ENCODE peak calls at places on chromosomes 3 and 15, in nine cellular contexts. One of them, this sample, is unnamed.

GRCh38 chr3:23495507-23495906 is 292.4 kb downstream of the UBE2E2 start:
- DNase-seq in psoas muscle: no peak
- DNase-seq in mammary epithelial cell: peak; percentile 60
- DNase-seq in lower leg skin: no peak
- DNase-seq in HFFc6: peak; percentile 46
- DNase-seq in cardiac muscle cell: peak; percentile 35
- DNase-seq in testis: no peak
- DNase-seq in SK-N-SH: peak; percentile 40
- DNase-seq in fibroblast of lung: no peak
- DNase-seq in this sample: no peak

GRCh38 chr15:43749690-43750345 is 3.6 kb downstream of the PDIA3 start:
- DNase-seq in psoas muscle: no peak
- DNase-seq in mammary epithelial cell: no peak
- DNase-seq in lower leg skin: no peak
- DNase-seq in HFFc6: no peak
- DNase-seq in cardiac muscle cell: peak; percentile 10
- DNase-seq in testis: no peak
- DNase-seq in SK-N-SH: no peak
- DNase-seq in fibroblast of lung: no peak
- DNase-seq in this sample: no peak

GRCh38 chr15:26013946-26014345 is 150.8 kb upstream of the ATP10A start:
- DNase-seq in psoas muscle: no peak
- DNase-seq in mammary epithelial cell: no peak
- DNase-seq in lower leg skin: no peak
- DNase-seq in HFFc6: peak; percentile 56
- DNase-seq in cardiac muscle cell: no peak
- DNase-seq in testis: no peak
- DNase-seq in SK-N-SH: no peak
- DNase-seq in fibroblast of lung: no peak
- DNase-seq in this sample: no peak

GRCh38 chr3:127849368-127849767 is 27.1 kb upstream of the MGLL start:
- DNase-seq in psoas muscle: no peak
- DNase-seq in mammary epithelial cell: no peak
- DNase-seq in lower leg skin: no peak
- DNase-seq in HFFc6: no peak
- DNase-seq in cardiac muscle cell: no peak
- DNase-seq in testis: no peak
- DNase-seq in SK-N-SH: no peak
- DNase-seq in fibroblast of lung: no peak
- DNase-seq in this sample: no peak

GRCh38 chr15:99981839-99982658 is 248.8 kb upstream of the LYSMD4 start:
- DNase-seq in psoas muscle: peak; percentile 18
- DNase-seq in mammary epithelial cell: no peak
- DNase-seq in lower leg skin: no peak
- DNase-seq in HFFc6: no peak
- DNase-seq in cardiac muscle cell: no peak
- DNase-seq in testis: no peak
- DNase-seq in SK-N-SH: peak; percentile 66
- DNase-seq in fibroblast of lung: no peak
- DNase-seq in this sample: no peak

GRCh38 chr3:45056608-45057301 is 30.7 kb downstream of the CLEC3B start:
- DNase-seq in psoas muscle: no peak
- DNase-seq in mammary epithelial cell: no peak
- DNase-seq in lower leg skin: no peak
- DNase-seq in HFFc6: no peak
- DNase-seq in cardiac muscle cell: no peak
- DNase-seq in testis: no peak
- DNase-seq in SK-N-SH: no peak
- DNase-seq in fibroblast of lung: peak; percentile 28
- DNase-seq in this sample: no peak

GRCh38 chr3:58079773-58080172 is 71.6 kb downstream of the FLNB start:
- DNase-seq in psoas muscle: no peak
- DNase-seq in mammary epithelial cell: no peak
- DNase-seq in lower leg skin: no peak
- DNase-seq in HFFc6: no peak
- DNase-seq in cardiac muscle cell: no peak
- DNase-seq in testis: no peak
- DNase-seq in SK-N-SH: no peak
- DNase-seq in fibroblast of lung: no peak
- DNase-seq in this sample: no peak

GRCh38 chr3:157129782-157130137 is 30.2 kb downstream of the CCNL1 start:
- DNase-seq in psoas muscle: no peak
- DNase-seq in mammary epithelial cell: peak; percentile 90
- DNase-seq in lower leg skin: no peak
- DNase-seq in HFFc6: no peak
- DNase-seq in cardiac muscle cell: peak; percentile 50
- DNase-seq in testis: peak; percentile 78
- DNase-seq in SK-N-SH: no peak
- DNase-seq in fibroblast of lung: no peak
- DNase-seq in this sample: no peak

GRCh38 chr3:66450389-66451022 is 50.3 kb downstream of the LRIG1 start:
- DNase-seq in psoas muscle: peak; percentile 85
- DNase-seq in mammary epithelial cell: no peak
- DNase-seq in lower leg skin: peak; percentile 81
- DNase-seq in HFFc6: peak; percentile 45
- DNase-seq in cardiac muscle cell: peak; percentile 83
- DNase-seq in testis: peak; percentile 78
- DNase-seq in SK-N-SH: no peak
- DNase-seq in fibroblast of lung: peak; percentile 77
- DNase-seq in this sample: no peak

GRCh38 chr15:75776075-75776443 is 63.4 kb upstream of the CSPG4 start:
- DNase-seq in psoas muscle: no peak
- DNase-seq in mammary epithelial cell: peak; percentile 20
- DNase-seq in lower leg skin: no peak
- DNase-seq in HFFc6: peak; percentile 3
- DNase-seq in cardiac muscle cell: peak; percentile 51
- DNase-seq in testis: no peak
- DNase-seq in SK-N-SH: no peak
- DNase-seq in fibroblast of lung: peak; percentile 31
- DNase-seq in this sample: no peak

GRCh38 chr3:24591661-24592555 is 97.3 kb upstream of the THRB start:
- DNase-seq in psoas muscle: no peak
- DNase-seq in mammary epithelial cell: peak; percentile 99
- DNase-seq in lower leg skin: peak; percentile 37
- DNase-seq in HFFc6: peak; percentile 4
- DNase-seq in cardiac muscle cell: no peak
- DNase-seq in testis: no peak
- DNase-seq in SK-N-SH: no peak
- DNase-seq in fibroblast of lung: peak; percentile 17
- DNase-seq in this sample: no peak

GRCh38 chr3:57221883-57222282 is 5.6 kb upstream of the APPL1 start:
- DNase-seq in psoas muscle: no peak
- DNase-seq in mammary epithelial cell: no peak
- DNase-seq in lower leg skin: no peak
- DNase-seq in HFFc6: peak; percentile 33
- DNase-seq in cardiac muscle cell: peak; percentile 58
- DNase-seq in testis: no peak
- DNase-seq in SK-N-SH: peak; percentile 36
- DNase-seq in fibroblast of lung: peak; percentile 61
- DNase-seq in this sample: no peak

GRCh38 chr3:52983828-52984227 is 62.0 kb downstream of the SFMBT1 start:
- DNase-seq in psoas muscle: no peak
- DNase-seq in mammary epithelial cell: no peak
- DNase-seq in lower leg skin: no peak
- DNase-seq in HFFc6: no peak
- DNase-seq in cardiac muscle cell: no peak
- DNase-seq in testis: no peak
- DNase-seq in SK-N-SH: no peak
- DNase-seq in fibroblast of lung: no peak
- DNase-seq in this sample: no peak

GRCh38 chr15:51103330-51103729 is 8.6 kb upstream of the TNFAIP8L3 start:
- DNase-seq in psoas muscle: no peak
- DNase-seq in mammary epithelial cell: peak; percentile 37
- DNase-seq in lower leg skin: no peak
- DNase-seq in HFFc6: peak; percentile 55
- DNase-seq in cardiac muscle cell: peak; percentile 58
- DNase-seq in testis: no peak
- DNase-seq in SK-N-SH: no peak
- DNase-seq in fibroblast of lung: peak; percentile 89
- DNase-seq in this sample: no peak

GRCh38 chr3:177468331-177468730 is 271.0 kb upstream of the TBL1XR1 start:
- DNase-seq in psoas muscle: no peak
- DNase-seq in mammary epithelial cell: peak; percentile 61
- DNase-seq in lower leg skin: no peak
- DNase-seq in HFFc6: peak; percentile 87
- DNase-seq in cardiac muscle cell: peak; percentile 98
- DNase-seq in testis: no peak
- DNase-seq in SK-N-SH: no peak
- DNase-seq in fibroblast of lung: peak; percentile 96
- DNase-seq in this sample: no peak

GRCh38 chr15:40902605-40903561 is 8.6 kb downstream of the VPS18 start:
- DNase-seq in psoas muscle: no peak
- DNase-seq in mammary epithelial cell: peak; percentile 33
- DNase-seq in lower leg skin: no peak
- DNase-seq in HFFc6: no peak
- DNase-seq in cardiac muscle cell: peak; percentile 59
- DNase-seq in testis: peak; percentile 41
- DNase-seq in SK-N-SH: no peak
- DNase-seq in fibroblast of lung: no peak
- DNase-seq in this sample: no peak

GRCh38 chr3:42300013-42300412 is 34.0 kb upstream of the CCK start:
- DNase-seq in psoas muscle: no peak
- DNase-seq in mammary epithelial cell: peak; percentile 39
- DNase-seq in lower leg skin: no peak
- DNase-seq in HFFc6: peak; percentile 12
- DNase-seq in cardiac muscle cell: peak; percentile 53
- DNase-seq in testis: peak; percentile 29
- DNase-seq in SK-N-SH: no peak
- DNase-seq in fibroblast of lung: peak; percentile 27
- DNase-seq in this sample: no peak

GRCh38 chr3:45041666-45042065 is 15.6 kb downstream of the CLEC3B start:
- DNase-seq in psoas muscle: no peak
- DNase-seq in mammary epithelial cell: no peak
- DNase-seq in lower leg skin: no peak
- DNase-seq in HFFc6: no peak
- DNase-seq in cardiac muscle cell: no peak
- DNase-seq in testis: no peak
- DNase-seq in SK-N-SH: no peak
- DNase-seq in fibroblast of lung: no peak
- DNase-seq in this sample: no peak

GRCh38 chr3:15982667-15983145 is 184.9 kb upstream of the ANKRD28 start:
- DNase-seq in psoas muscle: peak; percentile 84
- DNase-seq in mammary epithelial cell: peak; percentile 99
- DNase-seq in lower leg skin: peak; percentile 45
- DNase-seq in HFFc6: peak; percentile 98
- DNase-seq in cardiac muscle cell: peak; percentile 84
- DNase-seq in testis: no peak
- DNase-seq in SK-N-SH: peak; percentile 56
- DNase-seq in fibroblast of lung: peak; percentile 95
- DNase-seq in this sample: no peak

GRCh38 chr15:57780461-57780860 is 73.9 kb downstream of the POLR2M start:
- DNase-seq in psoas muscle: no peak
- DNase-seq in mammary epithelial cell: no peak
- DNase-seq in lower leg skin: no peak
- DNase-seq in HFFc6: no peak
- DNase-seq in cardiac muscle cell: no peak
- DNase-seq in testis: no peak
- DNase-seq in SK-N-SH: no peak
- DNase-seq in fibroblast of lung: no peak
- DNase-seq in this sample: no peak

DNA sequence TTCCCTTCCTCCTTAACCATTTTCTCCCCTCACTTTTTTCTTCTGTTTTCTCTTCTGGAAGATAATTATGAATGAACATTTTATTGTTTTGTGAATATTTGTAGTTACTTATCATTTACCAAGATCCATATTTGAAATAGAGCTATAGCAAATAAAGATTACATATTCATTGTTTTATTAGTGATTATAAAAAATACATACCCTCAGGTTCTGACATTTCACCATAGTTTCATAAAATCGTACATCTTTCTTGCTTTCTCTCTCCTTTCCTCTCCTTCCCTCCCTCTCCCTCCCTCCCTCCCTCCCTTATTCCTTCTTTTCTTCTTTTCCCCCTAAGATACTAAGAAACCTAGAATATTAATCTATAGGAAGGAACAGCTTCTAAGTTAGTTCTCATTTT is 410.9 kb upstream of the GOLIM4 start:
- DNase-seq in psoas muscle: no peak
- DNase-seq in mammary epithelial cell: no peak
- DNase-seq in lower leg skin: no peak
- DNase-seq in HFFc6: no peak
- DNase-seq in cardiac muscle cell: no peak
- DNase-seq in testis: no peak
- DNase-seq in SK-N-SH: no peak
- DNase-seq in fibroblast of lung: no peak
- DNase-seq in this sample: no peak
- TF ChIP-seq CTCF in psoas muscle: no peak
- TF ChIP-seq CTCF in mammary epithelial cell: no peak
- TF ChIP-seq CTCF in lower leg skin: no peak
- TF ChIP-seq CTCF in HFFc6: no peak
- TF ChIP-seq CTCF in cardiac muscle cell: no peak
- TF ChIP-seq CTCF in testis: no peak
- TF ChIP-seq CTCF in SK-N-SH: no peak
- TF ChIP-seq CTCF in fibroblast of lung: no peak
- TF ChIP-seq CTCF in this sample: no peak

GRCh38 chr3:123119388-123119787 is 52.6 kb downstream of the PDIA5 start:
- DNase-seq in psoas muscle: no peak
- DNase-seq in mammary epithelial cell: no peak
- DNase-seq in lower leg skin: no peak
- DNase-seq in HFFc6: no peak
- DNase-seq in cardiac muscle cell: no peak
- DNase-seq in testis: no peak
- DNase-seq in SK-N-SH: no peak
- DNase-seq in fibroblast of lung: no peak
- DNase-seq in this sample: no peak
- TF ChIP-seq CTCF in psoas muscle: no peak
- TF ChIP-seq CTCF in mammary epithelial cell: no peak
- TF ChIP-seq CTCF in lower leg skin: no peak
- TF ChIP-seq CTCF in HFFc6: no peak
- TF ChIP-seq CTCF in cardiac muscle cell: no peak
- TF ChIP-seq CTCF in testis: no peak
- TF ChIP-seq CTCF in SK-N-SH: no peak
- TF ChIP-seq CTCF in fibroblast of lung: no peak
- TF ChIP-seq CTCF in this sample: no peak

GRCh38 chr15:98804057-98804380 is 155.7 kb downstream of the IGF1R start:
- DNase-seq in psoas muscle: no peak
- DNase-seq in mammary epithelial cell: no peak
- DNase-seq in lower leg skin: no peak
- DNase-seq in HFFc6: no peak
- DNase-seq in cardiac muscle cell: no peak
- DNase-seq in testis: no peak
- DNase-seq in SK-N-SH: no peak
- DNase-seq in fibroblast of lung: no peak
- DNase-seq in this sample: no peak
- TF ChIP-seq CTCF in psoas muscle: no peak
- TF ChIP-seq CTCF in mammary epithelial cell: peak; percentile 20
- TF ChIP-seq CTCF in lower leg skin: no peak
- TF ChIP-seq CTCF in HFFc6: peak; percentile 66
- TF ChIP-seq CTCF in cardiac muscle cell: no peak
- TF ChIP-seq CTCF in testis: no peak
- TF ChIP-seq CTCF in SK-N-SH: peak; percentile 28
- TF ChIP-seq CTCF in fibroblast of lung: no peak
- TF ChIP-seq CTCF in this sample: no peak

DNA sequence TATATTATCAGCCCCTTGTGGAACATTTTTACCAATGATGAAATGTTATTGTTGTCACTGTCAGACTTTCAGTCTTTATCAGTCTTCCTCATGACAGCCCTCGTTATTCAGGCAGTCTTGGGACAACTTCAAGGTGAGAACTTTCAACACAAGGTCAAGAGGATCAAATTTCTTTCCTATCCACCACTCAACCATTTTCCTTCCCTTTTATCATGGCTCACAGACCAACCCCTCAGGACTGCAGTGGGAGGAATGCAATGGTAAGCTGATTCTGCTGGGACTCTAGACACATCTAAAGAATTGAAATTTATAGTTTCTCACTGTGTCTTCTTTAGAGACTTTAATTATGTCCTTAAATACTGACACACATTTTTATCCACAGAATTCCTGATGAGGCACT is 107.0 kb upstream of the LSAMP start:
- DNase-seq in psoas muscle: no peak
- DNase-seq in mammary epithelial cell: no peak
- DNase-seq in lower leg skin: no peak
- DNase-seq in HFFc6: no peak
- DNase-seq in cardiac muscle cell: no peak
- DNase-seq in testis: no peak
- DNase-seq in SK-N-SH: no peak
- DNase-seq in fibroblast of lung: no peak
- DNase-seq in this sample: no peak
- TF ChIP-seq CTCF in psoas muscle: no peak
- TF ChIP-seq CTCF in mammary epithelial cell: no peak
- TF ChIP-seq CTCF in lower leg skin: no peak
- TF ChIP-seq CTCF in HFFc6: no peak
- TF ChIP-seq CTCF in cardiac muscle cell: no peak
- TF ChIP-seq CTCF in testis: no peak
- TF ChIP-seq CTCF in SK-N-SH: no peak
- TF ChIP-seq CTCF in fibroblast of lung: no peak
- TF ChIP-seq CTCF in this sample: no peak